ENCODE peak calls at places on chromosomes 1 and 21, in four cellular contexts. O is breast epithelium, Z is transverse colon, X is HCT116. G is an unnamed sample. For H3K27me3, the result is how much of the 10 kb centered on the place peaks cover.

GRCh38 chr1:192270398-192270797 is 46.4 kb upstream of the RGS21 start:
- DNase-seq in Z (no peak), X (no peak), O (no peak), G (no peak)

GRCh38 chr1:39407889-39408640 is 83.4 kb upstream of the BMP8A start:
- DNase-seq in O (no peak), Z (peak), X (no peak), G (no peak)

GRCh38 chr1:15406911-15407559 is 2.7 kb upstream of the EFHD2 start:
- DNase-seq in O (no peak), X (no peak), Z (no peak), G (no peak)

GRCh38 chr1:6783956-6784559 is 1.2 kb upstream of the CAMTA1 start:
- DNase-seq in Z (no peak), X (no peak), O (no peak), G (no peak)

GRCh38 chr1:207863893-207864535 is 46.9 kb downstream of the CD34 start:
- DNase-seq in O (no peak), X (no peak), Z (peak), G (no peak)

GRCh38 chr1:158095737-158096335 is 84.9 kb upstream of the CD1D start:
- DNase-seq in X (no peak), Z (peak), O (no peak), G (no peak)

GRCh38 chr1:95098196-95098595 is 19.0 kb upstream of the TLCD4 start:
- DNase-seq in X (no peak), O (no peak), Z (no peak), G (no peak)

GRCh38 chr1:210129759-210130158 is 102.8 kb upstream of the SERTAD4 start:
- DNase-seq in X (no peak), Z (no peak), O (no peak), G (no peak)

GRCh38 chr1:2921970-2922686 is 99.1 kb upstream of the ACTRT2 start:
- DNase-seq in O (no peak), X (peak), Z (no peak), G (no peak)

GRCh38 chr1:117661027-117661426 is 55.2 kb downstream of the TENT5C start:
- DNase-seq in Z (no peak), O (no peak), X (no peak), G (no peak)

GRCh38 chr1:86394416-86394815 is 1.7 kb downstream of the ODF2L start:
- DNase-seq in X (no peak), Z (no peak), O (no peak), G (no peak)

GRCh38 chr1:246724725-246725095 is 501 bp downstream of the SCCPDH start:
- DNase-seq in X (no peak), O (no peak), Z (no peak), G (no peak)

GRCh38 chr1:25799758-25800537 is at the start of gene SELENON:
- DNase-seq in X (no peak), O (peak), Z (peak), G (no peak)

GRCh38 chr21:44006017-44006624 is 6.0 kb upstream of the TRAPPC10 start:
- DNase-seq in O (no peak), X (no peak), Z (no peak), G (no peak)

DNA sequence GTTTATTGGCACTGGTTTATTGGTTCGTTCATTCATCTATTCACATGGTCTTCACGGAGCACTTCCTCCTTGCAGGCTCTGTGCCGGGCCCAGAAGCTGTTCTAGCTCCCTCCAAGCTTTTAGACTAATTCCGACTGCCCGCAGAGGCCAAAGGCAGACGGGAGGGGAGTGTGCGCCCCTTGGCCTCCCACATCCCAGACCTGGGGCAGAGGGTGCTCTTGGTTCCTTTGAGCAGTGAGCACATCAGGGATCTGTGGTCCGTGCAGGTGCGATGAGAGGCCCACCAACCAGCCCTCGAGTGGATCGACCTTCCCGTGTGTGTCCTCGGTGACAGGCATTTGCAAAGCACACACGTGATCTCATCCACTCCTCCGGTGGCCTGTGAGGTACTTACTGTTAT is 38.7 kb upstream of the TNFRSF1B start:
- DNase-seq in Z (no peak), X (no peak), O (no peak), G (no peak)
- TF ChIP-seq POLR2A in Z (no peak), X (no peak), O (no peak), G (no peak)

GRCh38 chr1:227944066-227944930 is 3.4 kb downstream of the WNT9A start:
- DNase-seq in Z (peak), O (peak), X (no peak), G (no peak)
- TF ChIP-seq POLR2AphosphoS5 in Z (peak), O (no peak), X (no peak), G (no peak)

GRCh38 chr1:20551945-20552727 is at the start of gene FAM43B:
- DNase-seq in O (no peak), X (no peak), Z (peak), G (no peak)

GRCh38 chr1:20551161-20551560 is 1.2 kb upstream of the FAM43B start:
- DNase-seq in O (no peak), X (no peak), Z (no peak), G (no peak)

GRCh38 chr1:20546637-20547036 is 5.7 kb upstream of the FAM43B start:
- DNase-seq in O (no peak), X (no peak), Z (no peak), G (no peak)
- H3K27me3 ChIP-seq in O (under half), X (under half), Z (half or more), G (under half)

GRCh38 chr1:35181790-35182455 is 11.0 kb downstream of the SFPQ start:
- DNase-seq in Z (no peak), X (no peak), O (no peak), G (no peak)
- TF ChIP-seq POLR2A in Z (no peak), X (no peak), O (no peak), G (no peak)

GRCh38 chr1:67691712-67692111 is 6.7 kb downstream of the GADD45A start:
- DNase-seq in Z (no peak), X (no peak), O (no peak), G (no peak)
- TF ChIP-seq POLR2AphosphoS5 in Z (no peak), X (no peak), O (no peak), G (no peak)

GRCh38 chr1:18808561-18808960 is 50.9 kb downstream of the TAS1R2 start:
- DNase-seq in O (no peak), X (no peak), Z (no peak), G (no peak)
- H3K27me3 ChIP-seq in O (under half), X (under half), Z (under half), G (under half)

DNA sequence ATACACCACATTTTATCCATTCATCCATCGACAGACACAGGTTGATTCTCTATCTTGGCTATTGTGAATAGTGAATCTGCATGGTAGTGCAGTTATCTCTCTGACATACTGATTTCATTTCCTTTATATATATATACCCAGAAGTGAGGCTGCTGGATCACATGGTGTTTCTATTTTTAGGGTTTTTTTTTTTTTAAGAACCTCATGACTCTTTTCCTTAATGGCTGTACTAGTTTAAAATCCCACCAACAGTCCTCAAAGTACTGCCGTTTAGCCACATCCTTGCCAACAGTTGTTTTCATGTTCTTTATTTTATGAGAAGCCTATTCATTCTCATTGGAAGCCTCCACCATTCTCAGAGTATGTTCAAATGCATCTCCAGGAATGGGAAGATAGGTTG is 258.7 kb upstream of the SNX7 start:
- DNase-seq in Z (no peak), O (no peak), X (no peak), G (no peak)
- TF ChIP-seq POLR2A in Z (no peak), O (no peak), X (no peak), G (no peak)

GRCh38 chr1:51753969-51754368 is 124.6 kb downstream of the NRDC start:
- DNase-seq in Z (no peak), X (no peak), O (no peak), G (no peak)
- TF ChIP-seq POLR2AphosphoS5 in Z (no peak), X (no peak), O (no peak), G (no peak)

GRCh38 chr1:48469616-48470500 is 2.1 kb downstream of the SPATA6 start:
- DNase-seq in Z (peak), X (no peak), O (no peak), G (peak)
- H3K27me3 ChIP-seq in Z (under half), X (under half), O (under half), G (under half)

G was measured in prostate gland.